ENCODE peak calls at places on chromosomes 2 and 18, in four cellular contexts. N is AG10803; D is GM13976; P is CD8-positive, alpha-beta T cell. T is an unnamed sample.

GRCh38 chr2:46010925-46011490 is 286.2 kb upstream of the EPAS1 start:
- DNase-seq in N (peak; percentile 62), D (peak; percentile 56), P (no peak), T (no peak)

GRCh38 chr2:37189452-37190153 is 1.1 kb upstream of the SULT6B1 start:
- DNase-seq in D (no peak), P (no peak), N (peak; percentile 82), T (peak; percentile 60)

GRCh38 chr2:233981574-233982420 is 64.6 kb downstream of the TRPM8 start:
- DNase-seq in N (no peak), P (no peak), D (no peak), T (no peak)

GRCh38 chr18:23864620-23865019 is 149.9 kb upstream of the TTC39C start:
- DNase-seq in P (peak; percentile 50), N (no peak), D (no peak), T (peak; percentile 39)

GRCh38 chr2:85887566-85888019 is 1.2 kb downstream of the ST3GAL5 start:
- DNase-seq in P (peak; percentile 71), D (peak; percentile 35), N (peak; percentile 48), T (peak; percentile 61)

GRCh38 chr18:75660932-75661331 is 233.4 kb upstream of the SMIM21 start:
- DNase-seq in P (no peak), D (no peak), N (no peak), T (no peak)

GRCh38 chr2:152467677-152468406 is 132.9 kb downstream of the FMNL2 start:
- DNase-seq in D (no peak), P (no peak), N (no peak), T (no peak)

GRCh38 chr2:174485763-174486613 is 841 bp downstream of the GPR155 start:
- DNase-seq in D (peak; percentile 41), P (peak; percentile 54), N (peak; percentile 35), T (no peak)

GRCh38 chr2:101738649-101739048 is 41.1 kb downstream of the MAP4K4 start:
- DNase-seq in D (no peak), N (no peak), P (no peak), T (no peak)

GRCh38 chr2:16635796-16636699 is 29.6 kb downstream of the CYRIA start:
- DNase-seq in N (no peak), P (no peak), D (no peak), T (no peak)

GRCh38 chr2:67574230-67574629 is 177.1 kb downstream of the ETAA1 start:
- DNase-seq in D (no peak), N (peak; percentile 62), P (no peak), T (no peak)

GRCh38 chr18:22539045-22539444 is 121.3 kb upstream of the CTAGE1 start:
- DNase-seq in P (no peak), D (no peak), N (peak; percentile 35), T (no peak)

GRCh38 chr18:43383031-43383430 is 105.7 kb upstream of the SYT4 start:
- DNase-seq in P (no peak), N (no peak), D (no peak), T (no peak)

GRCh38 chr2:69660637-69661036 is 17.1 kb upstream of the AAK1 start:
- DNase-seq in N (no peak), P (no peak), D (no peak), T (no peak)